ENCODE peak calls at places on chromosomes 5 and 9, in eight cellular contexts. P is activated CD8-positive, alpha-beta T cell treated with anti-CD3 and anti-CD28 coated beads for 36 hours; F is HepG2; Z is Right ventricle myocardium inferior; E is CD4-positive, alpha-beta T cell; N is effector memory CD8-positive, alpha-beta T cell; S is upper lobe of left lung; T is activated naive CD8-positive, alpha-beta T cell treated with anti-CD3 and anti-CD28 coated beads, Interleukin-2, amount 50 U/mL, for 24 hours. B is an unnamed sample.

GRCh38 chr9:93151097-93151784 is 17.2 kb upstream of the NINJ1 start:
- ATAC-seq in P (no peak), S (peak; percentile 34), F (peak; percentile 77), Z (no peak), E (no peak), T (no peak), N (no peak), B (no peak)

GRCh38 chr5:5454405-5454804 is 31.9 kb downstream of the ICE1 start:
- ATAC-seq in Z (no peak), E (no peak), T (no peak), S (no peak), P (no peak), F (no peak), N (no peak), B (no peak)

GRCh38 chr9:125785187-125785840 is 38.1 kb downstream of the PBX3 start:
- ATAC-seq in Z (no peak), F (no peak), P (peak; percentile 89), E (no peak), T (peak; percentile 88), N (no peak), S (no peak), B (no peak)

GRCh38 chr5:13624283-13625074 is 320.0 kb downstream of the DNAH5 start:
- ATAC-seq in N (no peak), F (no peak), E (no peak), S (no peak), Z (no peak), T (no peak), P (no peak), B (no peak)

GRCh38 chr5:147234825-147235635 is at the start of gene STK32A:
- ATAC-seq in F (peak; percentile 73), P (no peak), N (no peak), S (peak; percentile 93), E (no peak), Z (peak; percentile 87), T (no peak), B (peak; percentile 99)

GRCh38 chr5:136506131-136506530 is 140.8 kb upstream of the TRPC7 start:
- ATAC-seq in E (no peak), Z (no peak), T (no peak), P (no peak), F (no peak), S (no peak), N (no peak), B (no peak)

GRCh38 chr9:78053627-78054026 is 22.0 kb upstream of the GNAQ start:
- ATAC-seq in F (no peak), S (no peak), Z (no peak), E (no peak), P (peak; percentile 49), T (no peak), N (peak; percentile 31), B (no peak)

GRCh38 chr9:98010450-98010849 is 27.3 kb downstream of the ANP32B start:
- ATAC-seq in S (peak; percentile 51), T (peak; percentile 64), P (peak; percentile 78), N (peak; percentile 46), Z (no peak), F (peak; percentile 46), E (peak; percentile 43), B (no peak)

GRCh38 chr9:116323012-116323411 is 169.4 kb downstream of the PAPPA start:
- ATAC-seq in P (no peak), E (no peak), N (no peak), S (no peak), F (peak; percentile 53), Z (no peak), T (no peak), B (peak; percentile 57)

GRCh38 chr5:53246042-53246836 is 136.7 kb upstream of the MOCS2 start:
- ATAC-seq in E (no peak), S (no peak), P (no peak), F (no peak), N (no peak), T (no peak), Z (no peak), B (peak; percentile 71)

GRCh38 chr9:90107021-90107771 is 502.4 kb downstream of the GADD45G start:
- ATAC-seq in P (no peak), F (no peak), S (peak; percentile 64), T (no peak), Z (peak; percentile 88), N (no peak), E (no peak), B (no peak)

GRCh38 chr5:142849880-142850279 is 79.7 kb downstream of the ARHGAP26 start:
- ATAC-seq in T (no peak), E (no peak), N (no peak), S (no peak), F (peak; percentile 69), Z (no peak), P (no peak), B (peak; percentile 8)

GRCh38 chr9:8337834-8338233 is 538.3 kb upstream of the DMAC1 start:
- ATAC-seq in F (no peak), E (no peak), N (no peak), Z (no peak), T (no peak), P (no peak), S (no peak), B (no peak)

GRCh38 chr5:150662731-150663516 is 1.9 kb downstream of the MYOZ3 start:
- ATAC-seq in Z (no peak), E (no peak), N (no peak), F (peak; percentile 38), S (no peak), T (no peak), P (no peak), B (no peak)

B was measured in SK-N-SH treated with all-trans-retinoic acid at 6 μM for 48 hours.